ENCODE peak calls at places on chromosomes 13 and 19, in nine cellular contexts. N is heart left ventricle, G is endodermal cell, F is tibial artery, I is aorta, Y is body of pancreas, T is GM23248, L is SJCRH30, P is gastrocnemius medialis. X is an unnamed sample.

GRCh38 chr19:2426661-2427322 is 594 bp downstream of the TIMM13 start:
- DNase-seq in N (no peak), G (peak; percentile 85), F (no peak), I (no peak), Y (peak; percentile 44), T (peak; percentile 60), L (peak; percentile 59), P (peak; percentile 49), X (peak; percentile 66)

GRCh38 chr13:59024434-59024833 is 1139.3 kb downstream of the DIAPH3 start:
- DNase-seq in N (no peak), G (no peak), F (no peak), I (no peak), Y (no peak), T (no peak), L (no peak), P (no peak), X (no peak)

GRCh38 chr13:36880961-36881360 is 39.1 kb downstream of the SMAD9 start:
- DNase-seq in N (no peak), G (no peak), F (no peak), I (no peak), Y (no peak), T (peak; percentile 44), L (no peak), P (no peak), X (no peak)

GRCh38 chr13:71865858-71866172 is 1.2 kb downstream of the DACH1 start:
- DNase-seq in N (peak; percentile 69), G (no peak), F (no peak), I (peak; percentile 70), Y (no peak), T (no peak), L (no peak), P (no peak), X (no peak)

GRCh38 chr19:42246143-42246868 is 3.9 kb upstream of the GSK3A start:
- DNase-seq in N (peak; percentile 83), G (peak; percentile 81), F (peak; percentile 84), I (peak; percentile 92), Y (peak; percentile 74), T (peak; percentile 93), L (peak; percentile 46), P (peak; percentile 73), X (peak; percentile 73)

GRCh38 chr19:43425567-43426392 is 11.1 kb downstream of the TEX101 start:
- DNase-seq in N (no peak), G (peak; percentile 51), F (no peak), I (no peak), Y (peak; percentile 49), T (peak; percentile 64), L (no peak), P (no peak), X (peak; percentile 30)

GRCh38 chr13:97434417-97435296 is 688 bp downstream of the RAP2A start:
- DNase-seq in N (peak; percentile 76), G (peak; percentile 75), F (peak; percentile 52), I (peak; percentile 82), Y (peak; percentile 43), T (peak; percentile 62), L (peak; percentile 47), P (peak; percentile 34), X (peak; percentile 33)

GRCh38 chr13:66992183-66992582 is 238.0 kb downstream of the PCDH9 start:
- DNase-seq in N (no peak), G (no peak), F (no peak), I (no peak), Y (no peak), T (no peak), L (peak; percentile 44), P (no peak), X (peak; percentile 2)

GRCh38 chr13:87677043-87677333 is 5.8 kb downstream of the SLITRK5 start:
- DNase-seq in N (no peak), G (no peak), F (no peak), I (no peak), Y (no peak), T (no peak), L (no peak), P (no peak), X (no peak)

GRCh38 chr13:68551701-68552522 is 1321.8 kb upstream of the PCDH9 start:
- DNase-seq in N (no peak), G (no peak), F (no peak), I (no peak), Y (no peak), T (no peak), L (no peak), P (no peak), X (no peak)

GRCh38 chr13:113536461-113537110 is 46.1 kb upstream of the DCUN1D2 start:
- DNase-seq in N (no peak), G (no peak), F (no peak), I (peak; percentile 65), Y (peak; percentile 6), T (no peak), L (no peak), P (no peak), X (no peak)

GRCh38 chr19:3048190-3048533 is 14.1 kb downstream of the TLE5 start:
- DNase-seq in N (no peak), G (no peak), F (no peak), I (no peak), Y (no peak), T (no peak), L (no peak), P (no peak), X (no peak)

GRCh38 chr13:28486144-28486543 is 8.8 kb downstream of the FLT1 start:
- DNase-seq in N (no peak), G (no peak), F (no peak), I (no peak), Y (no peak), T (no peak), L (no peak), P (no peak), X (no peak)

GRCh38 chr13:40206241-40207109 is 460.0 kb downstream of the FOXO1 start:
- DNase-seq in N (no peak), G (no peak), F (no peak), I (no peak), Y (peak; percentile 59), T (peak; percentile 25), L (no peak), P (no peak), X (no peak)

GRCh38 chr19:10517760-10518443 is 655 bp upstream of the S1PR5 start:
- DNase-seq in N (no peak), G (peak; percentile 88), F (no peak), I (no peak), Y (no peak), T (peak; percentile 62), L (peak; percentile 47), P (no peak), X (no peak)

GRCh38 chr19:10517361-10517759 is at the start of gene S1PR5:
- DNase-seq in N (no peak), G (peak; percentile 85), F (no peak), I (no peak), Y (peak; percentile 50), T (peak; percentile 54), L (peak; percentile 33), P (no peak), X (peak; percentile 38)

GRCh38 chr19:10518444-10519361 is 1.5 kb upstream of the S1PR5 start:
- DNase-seq in N (no peak), G (peak; percentile 67), F (no peak), I (no peak), Y (no peak), T (no peak), L (no peak), P (no peak), X (no peak)

GRCh38 chr19:10520652-10521318 is 3.5 kb upstream of the S1PR5 start:
- DNase-seq in N (no peak), G (no peak), F (no peak), I (no peak), Y (peak; percentile 61), T (no peak), L (no peak), P (no peak), X (no peak)

DNA sequence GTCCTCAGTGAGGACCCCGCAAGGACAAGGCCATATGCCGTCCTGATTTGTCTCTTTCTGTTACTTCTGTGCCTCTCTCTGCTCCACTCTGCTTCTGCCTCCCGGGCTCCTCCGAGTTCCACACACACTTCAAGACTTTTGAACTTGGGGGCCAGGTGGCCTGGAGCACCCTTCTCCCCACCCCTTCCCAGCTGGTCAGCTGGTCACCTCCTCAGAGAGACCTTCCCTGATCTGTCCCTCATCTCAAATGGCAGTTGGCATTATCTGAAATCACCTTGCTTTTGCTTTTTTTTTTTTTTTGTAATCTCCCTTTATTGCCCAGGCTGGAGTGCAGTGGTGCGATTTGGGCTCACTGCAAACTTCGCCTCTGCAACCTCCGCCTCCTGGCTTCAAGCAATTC is 2.2 kb upstream of the S1PR5 start:
- DNase-seq in N (no peak), G (no peak), F (no peak), I (no peak), Y (no peak), T (no peak), L (no peak), P (no peak), X (no peak)
- H3K27ac ChIP-seq in N (no peak overlapping the region), G (no peak overlapping the region), F (no peak overlapping the region), I (no peak overlapping the region), Y (no peak overlapping the region), T (no peak overlapping the region), L (no peak overlapping the region), P (no peak overlapping the region), X (no peak overlapping the region)

GRCh38 chr13:41766439-41766838 is 194.5 kb downstream of the VWA8 start:
- DNase-seq in N (no peak), G (no peak), F (no peak), I (no peak), Y (no peak), T (no peak), L (no peak), P (no peak), X (no peak)

GRCh38 chr13:41764558-41764957 is 196.4 kb downstream of the VWA8 start:
- DNase-seq in N (no peak), G (no peak), F (no peak), I (no peak), Y (no peak), T (no peak), L (no peak), P (no peak), X (no peak)

GRCh38 chr13:41765020-41765419 is 195.9 kb downstream of the VWA8 start:
- DNase-seq in N (no peak), G (no peak), F (no peak), I (no peak), Y (no peak), T (no peak), L (no peak), P (no peak), X (no peak)

GRCh38 chr13:41767801-41768200 is 193.1 kb downstream of the VWA8 start:
- DNase-seq in N (no peak), G (no peak), F (no peak), I (no peak), Y (no peak), T (peak; percentile 12), L (no peak), P (no peak), X (peak; percentile 65)

GRCh38 chr13:41765813-41766212 is 195.1 kb downstream of the VWA8 start:
- DNase-seq in N (no peak), G (no peak), F (no peak), I (no peak), Y (no peak), T (no peak), L (no peak), P (no peak), X (no peak)
- H3K4me3 ChIP-seq in N (no peak overlapping the region), G (no peak overlapping the region), F (no peak overlapping the region), I (no peak overlapping the region), Y (no peak overlapping the region), T (no peak overlapping the region), L (no peak overlapping the region), P (no peak overlapping the region), X (no peak overlapping the region)

GRCh38 chr13:77760893-77761292 is 63.4 kb downstream of the SLAIN1 start:
- DNase-seq in N (no peak), G (no peak), F (no peak), I (no peak), Y (no peak), T (no peak), L (no peak), P (no peak), X (no peak)
- H3K27ac ChIP-seq in N (no peak overlapping the region), G (no peak overlapping the region), F (no peak overlapping the region), I (no peak overlapping the region), Y (no peak overlapping the region), T (no peak overlapping the region), L (no peak overlapping the region), P (no peak overlapping the region), X (no peak overlapping the region)

GRCh38 chr13:90896022-90896421 is 451.5 kb upstream of the MIR17HG start:
- DNase-seq in N (no peak), G (no peak), F (no peak), I (no peak), Y (no peak), T (no peak), L (peak; percentile 47), P (no peak), X (no peak)
- H3K4me3 ChIP-seq in N (no peak overlapping the region), G (no peak overlapping the region), F (no peak overlapping the region), I (no peak overlapping the region), Y (no peak overlapping the region), T (no peak overlapping the region), L (no peak overlapping the region), P (no peak overlapping the region), X (no peak overlapping the region)